ENCODE peak calls at places on chromosomes 2 and 18, in four cellular contexts. E is K562, H is WTC11, G is H1. V is an unnamed sample.
A peak's percentile ranks its signal among the peaks of the same experiment; 100 is the strongest.

GRCh38 chr2:231991664-231992063 is 30.2 kb downstream of the DIS3L2 start:
- DNase-seq in H (no peak), G (no peak), E (no peak), V (no peak)

GRCh38 chr2:240917684-240918257 is 11.6 kb downstream of the CROCC2 start:
- DNase-seq in E (no peak), H (peak; percentile 11), G (no peak), V (peak; percentile 73)

GRCh38 chr18:61637319-61637718 is 255.5 kb downstream of the RNF152 start:
- DNase-seq in G (no peak), E (no peak), H (peak; percentile 53), V (no peak)

GRCh38 chr2:17540813-17541513 is 467 bp downstream of the VSNL1 start:
- DNase-seq in G (no peak), H (no peak), E (no peak), V (peak; percentile 11)

GRCh38 chr2:53561155-53561554 is 206.4 kb upstream of the CHAC2 start:
- DNase-seq in G (no peak), E (no peak), H (no peak), V (no peak)

GRCh38 chr18:7980136-7980535 is 413.0 kb downstream of the PTPRM start:
- DNase-seq in H (peak; percentile 31), G (no peak), E (peak; percentile 19), V (no peak)

GRCh38 chr2:20629181-20629580 is 21.7 kb downstream of the HS1BP3 start:
- DNase-seq in H (no peak), G (no peak), E (no peak), V (no peak)

GRCh38 chr2:17375262-17375661 is 143.0 kb downstream of the RAD51AP2 start:
- DNase-seq in H (no peak), G (no peak), E (no peak), V (no peak)

GRCh38 chr18:78390348-78390929 is 589.2 kb upstream of the SALL3 start:
- DNase-seq in H (no peak), G (no peak), E (no peak), V (no peak)

GRCh38 chr2:207122914-207123744 is 42.6 kb downstream of the KLF7 start:
- DNase-seq in E (no peak), G (no peak), H (no peak), V (no peak)

GRCh38 chr2:109663721-109664120 is 49.6 kb downstream of the SOWAHC start:
- DNase-seq in G (no peak), E (no peak), H (no peak), V (peak; percentile 53)

GRCh38 chr2:16666453-16666801 is 793 bp upstream of the CYRIA start:
- DNase-seq in E (no peak), G (peak; percentile 36), H (peak; percentile 20), V (no peak)

GRCh38 chr2:24830786-24831185 is 37.6 kb downstream of the CENPO start:
- DNase-seq in G (no peak), H (peak; percentile 6), E (no peak), V (no peak)

GRCh38 chr2:41993086-41993812 is 54.6 kb upstream of the PKDCC start:
- DNase-seq in E (no peak), G (no peak), H (no peak), V (no peak)

GRCh38 chr2:12637754-12638153 is 79.0 kb upstream of the TRIB2 start:
- DNase-seq in E (no peak), G (no peak), H (no peak), V (no peak)

GRCh38 chr2:96386470-96386869 is 50.9 kb downstream of the NCAPH start:
- DNase-seq in H (no peak), G (no peak), E (no peak), V (no peak)

GRCh38 chr18:80126797-80127196 is 17.7 kb downstream of the ADNP2 start:
- DNase-seq in E (no peak), G (no peak), H (no peak), V (no peak)

GRCh38 chr2:54103454-54104314 is 11.7 kb upstream of the ACYP2 start:
- DNase-seq in H (peak; percentile 47), G (no peak), E (peak; percentile 38), V (peak; percentile 81)

GRCh38 chr18:43486462-43486861 is 209.2 kb upstream of the SYT4 start:
- DNase-seq in G (no peak), H (peak; percentile 31), E (no peak), V (no peak)

GRCh38 chr18:24814521-24814920 is 354.1 kb downstream of the HRH4 start:
- DNase-seq in G (no peak), H (no peak), E (no peak), V (no peak)

GRCh38 chr2:146615778-146616177 is 1229.1 kb upstream of the ACVR2A start:
- DNase-seq in H (no peak), E (no peak), G (no peak), V (no peak)

GRCh38 chr2:28470759-28471158 is 25.1 kb upstream of the PLB1 start:
- DNase-seq in G (no peak), H (no peak), E (no peak), V (no peak)

GRCh38 chr2:25822190-25823117 is 55.8 kb downstream of the ASXL2 start:
- DNase-seq in H (peak; percentile 65), G (peak; percentile 13), E (no peak), V (peak; percentile 54)

GRCh38 chr2:215370116-215370965 is 58.5 kb downstream of the ATIC start:
- DNase-seq in G (no peak), E (no peak), H (no peak), V (no peak)

GRCh38 chr2:130871843-130872242 is 35.1 kb downstream of the ARHGEF4 start:
- DNase-seq in E (no peak), H (no peak), G (no peak), V (no peak)

GRCh38 chr2:133843091-133843490 is 274.8 kb upstream of the NCKAP5 start:
- DNase-seq in G (no peak), E (no peak), H (no peak), V (no peak)

GRCh38 chr2:57886196-57886786 is 160.3 kb upstream of the VRK2 start:
- DNase-seq in G (no peak), E (no peak), H (no peak), V (peak; percentile 40)

GRCh38 chr18:76459687-76460350 is 35.2 kb downstream of the ZNF516 start:
- DNase-seq in G (no peak), E (no peak), H (no peak), V (no peak)

GRCh38 chr18:3595282-3596273 is 145.6 kb downstream of the TGIF1 start:
- DNase-seq in H (no peak), G (no peak), E (peak; percentile 64), V (no peak)

GRCh38 chr18:3593904-3594759 is 144.2 kb downstream of the TGIF1 start:
- DNase-seq in H (peak; percentile 91), E (peak; percentile 90), G (peak; percentile 77), V (peak; percentile 74)

GRCh38 chr18:3594760-3595241 is 144.8 kb downstream of the TGIF1 start:
- DNase-seq in E (peak; percentile 28), H (no peak), G (no peak), V (no peak)

GRCh38 chr18:3597159-3597977 is 147.4 kb downstream of the TGIF1 start:
- DNase-seq in E (no peak), H (no peak), G (no peak), V (no peak)

GRCh38 chr18:3596324-3597158 is 146.6 kb downstream of the TGIF1 start:
- DNase-seq in G (no peak), E (peak; percentile 93), H (no peak), V (peak; percentile 69)
- TF ChIP-seq TEAD4 in G (no peak), E (no peak), H (no peak), V (no peak)

DNA sequence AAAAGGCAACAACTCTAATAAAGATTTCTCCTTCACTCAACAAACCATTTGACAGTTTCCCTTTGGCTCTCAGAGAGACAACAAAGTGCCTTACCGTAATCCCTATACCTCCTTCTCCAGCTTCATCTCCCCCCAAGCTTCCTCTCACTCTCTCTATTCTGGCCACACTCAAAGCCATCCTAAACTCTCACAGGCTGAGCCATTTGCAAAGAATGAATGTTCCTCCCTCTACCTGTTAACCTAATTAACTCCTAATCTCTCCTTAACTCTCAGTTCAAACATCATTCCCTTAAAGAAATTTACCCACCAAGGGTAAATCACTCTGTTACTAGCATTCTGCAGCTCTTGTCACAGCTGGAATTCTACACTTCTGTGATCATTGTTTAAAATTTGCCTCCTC is 38.2 kb downstream of the GFPT1 start:
- DNase-seq in G (no peak), E (no peak), H (no peak), V (no peak)
- TF ChIP-seq TEAD4 in G (no peak), E (no peak), H (no peak), V (no peak)

GRCh38 chr2:173652731-173653426 is 298.2 kb downstream of the CDCA7 start:
- DNase-seq in H (no peak), G (no peak), E (no peak), V (no peak)
- TF ChIP-seq TEAD4 in H (no peak), G (no peak), E (no peak), V (no peak)

DNA sequence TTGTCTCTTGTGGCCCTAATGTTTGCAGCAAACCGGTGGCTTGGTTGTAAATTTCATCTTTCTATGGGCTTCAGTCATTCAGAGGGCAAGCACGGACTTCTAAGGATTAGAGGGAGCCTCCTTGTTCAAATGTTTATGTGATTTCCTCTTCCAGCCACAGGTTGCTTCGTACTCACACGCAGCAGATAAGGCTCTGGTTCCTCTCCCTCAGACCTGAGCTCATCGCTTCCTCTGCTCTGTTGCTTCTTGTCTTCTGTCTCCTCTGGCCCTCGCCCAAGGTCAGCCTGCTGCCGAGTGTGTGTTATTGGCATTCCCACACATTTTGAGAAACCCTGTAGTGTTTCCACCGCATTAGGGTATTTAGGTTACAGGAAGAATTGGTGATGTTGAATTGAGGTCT is 44.0 kb downstream of the MYL12B start:
- DNase-seq in G (no peak), E (peak; percentile 49), H (no peak), V (no peak)
- TF ChIP-seq TEAD4 in G (no peak), E (no peak), H (no peak), V (no peak)

V was measured in SK-N-SH.